ENCODE peak calls at places on chromosomes 3 and 15, in ten cellular contexts. One of them, this sample, is unnamed.

GRCh38 chr15:66423149-66423548 is 36.4 kb downstream of the MAP2K1 start:
- DNase-seq in suprapubic skin: no peak
- DNase-seq in upper lobe of left lung: no peak
- DNase-seq in K562: no peak
- DNase-seq in stomach: no peak
- DNase-seq in ovary: no peak
- DNase-seq in H1: no peak
- DNase-seq in HepG2: no peak
- DNase-seq in tibial nerve: no peak
- DNase-seq in A549: no peak
- DNase-seq in this sample: no peak

GRCh38 chr15:55526559-55527036 is 18.6 kb upstream of the DNAAF4 start:
- DNase-seq in A549: peak
- DNase-seq in K562: peak
- DNase-seq in H1: no peak
- DNase-seq in upper lobe of left lung: no peak
- DNase-seq in tibial nerve: no peak
- DNase-seq in HepG2: peak
- DNase-seq in ovary: no peak
- DNase-seq in suprapubic skin: no peak
- DNase-seq in stomach: no peak
- DNase-seq in this sample: no peak

GRCh38 chr3:112043621-112044201 is 9.2 kb downstream of the TMPRSS7 start:
- DNase-seq in H1: peak
- DNase-seq in upper lobe of left lung: no peak
- DNase-seq in A549: peak
- DNase-seq in K562: peak
- DNase-seq in HepG2: peak
- DNase-seq in suprapubic skin: peak
- DNase-seq in stomach: peak
- DNase-seq in ovary: peak
- DNase-seq in tibial nerve: no peak
- DNase-seq in this sample: no peak

GRCh38 chr3:111729087-111729846 is 129.8 kb upstream of the PHLDB2 start:
- DNase-seq in A549: no peak
- DNase-seq in HepG2: no peak
- DNase-seq in H1: no peak
- DNase-seq in K562: no peak
- DNase-seq in tibial nerve: peak
- DNase-seq in ovary: peak
- DNase-seq in upper lobe of left lung: no peak
- DNase-seq in stomach: peak
- DNase-seq in suprapubic skin: peak
- DNase-seq in this sample: peak

GRCh38 chr3:83946554-83946953 is 1012.2 kb upstream of the CADM2 start:
- DNase-seq in H1: no peak
- DNase-seq in upper lobe of left lung: no peak
- DNase-seq in K562: no peak
- DNase-seq in suprapubic skin: no peak
- DNase-seq in ovary: no peak
- DNase-seq in stomach: no peak
- DNase-seq in HepG2: no peak
- DNase-seq in tibial nerve: no peak
- DNase-seq in A549: peak
- DNase-seq in this sample: no peak

GRCh38 chr15:40693904-40694705 is 869 bp upstream of the RAD51 start:
- DNase-seq in HepG2: peak
- DNase-seq in ovary: no peak
- DNase-seq in A549: no peak
- DNase-seq in H1: no peak
- DNase-seq in tibial nerve: no peak
- DNase-seq in stomach: no peak
- DNase-seq in K562: no peak
- DNase-seq in upper lobe of left lung: no peak
- DNase-seq in suprapubic skin: no peak
- DNase-seq in this sample: no peak

GRCh38 chr15:101597360-101597928 is 54.7 kb downstream of the TM2D3 start:
- DNase-seq in tibial nerve: no peak
- DNase-seq in HepG2: no peak
- DNase-seq in K562: no peak
- DNase-seq in A549: no peak
- DNase-seq in ovary: no peak
- DNase-seq in stomach: no peak
- DNase-seq in upper lobe of left lung: no peak
- DNase-seq in H1: no peak
- DNase-seq in suprapubic skin: no peak
- DNase-seq in this sample: no peak

GRCh38 chr3:167723025-167723512 is 11.6 kb downstream of the PDCD10 start:
- DNase-seq in upper lobe of left lung: no peak
- DNase-seq in tibial nerve: no peak
- DNase-seq in A549: no peak
- DNase-seq in HepG2: no peak
- DNase-seq in stomach: no peak
- DNase-seq in ovary: no peak
- DNase-seq in H1: no peak
- DNase-seq in K562: no peak
- DNase-seq in suprapubic skin: no peak
- DNase-seq in this sample: no peak

GRCh38 chr15:57313134-57313483 is 63.2 kb upstream of the CGNL1 start:
- DNase-seq in H1: no peak
- DNase-seq in K562: no peak
- DNase-seq in tibial nerve: no peak
- DNase-seq in ovary: no peak
- DNase-seq in A549: no peak
- DNase-seq in suprapubic skin: no peak
- DNase-seq in HepG2: no peak
- DNase-seq in stomach: no peak
- DNase-seq in upper lobe of left lung: no peak
- DNase-seq in this sample: peak

GRCh38 chr15:37100109-37100873 is at the start of gene MEIS2:
- DNase-seq in A549: peak
- DNase-seq in K562: peak
- DNase-seq in ovary: peak
- DNase-seq in suprapubic skin: peak
- DNase-seq in HepG2: peak
- DNase-seq in tibial nerve: peak
- DNase-seq in stomach: peak
- DNase-seq in upper lobe of left lung: peak
- DNase-seq in H1: no peak
- DNase-seq in this sample: peak

GRCh38 chr3:81726735-81727134 is 34.7 kb downstream of the GBE1 start:
- DNase-seq in A549: peak
- DNase-seq in upper lobe of left lung: no peak
- DNase-seq in H1: no peak
- DNase-seq in suprapubic skin: no peak
- DNase-seq in stomach: no peak
- DNase-seq in HepG2: no peak
- DNase-seq in tibial nerve: no peak
- DNase-seq in K562: no peak
- DNase-seq in ovary: no peak
- DNase-seq in this sample: no peak

GRCh38 chr15:78265752-78266224 is 1.4 kb downstream of the DNAJA4 start:
- DNase-seq in tibial nerve: no peak
- DNase-seq in HepG2: no peak
- DNase-seq in stomach: no peak
- DNase-seq in A549: no peak
- DNase-seq in suprapubic skin: no peak
- DNase-seq in K562: no peak
- DNase-seq in ovary: no peak
- DNase-seq in H1: no peak
- DNase-seq in upper lobe of left lung: no peak
- DNase-seq in this sample: no peak

GRCh38 chr3:126103121-126104027 is 19.4 kb upstream of the SLC41A3 start:
- DNase-seq in tibial nerve: no peak
- DNase-seq in K562: peak
- DNase-seq in H1: no peak
- DNase-seq in ovary: no peak
- DNase-seq in suprapubic skin: no peak
- DNase-seq in HepG2: no peak
- DNase-seq in upper lobe of left lung: peak
- DNase-seq in stomach: no peak
- DNase-seq in A549: no peak
- DNase-seq in this sample: peak
- TF ChIP-seq CTCF in tibial nerve: no peak
- TF ChIP-seq CTCF in K562: peak
- TF ChIP-seq CTCF in H1: peak
- TF ChIP-seq CTCF in ovary: no peak
- TF ChIP-seq CTCF in suprapubic skin: no peak
- TF ChIP-seq CTCF in HepG2: peak
- TF ChIP-seq CTCF in upper lobe of left lung: no peak
- TF ChIP-seq CTCF in stomach: no peak
- TF ChIP-seq CTCF in A549: no peak
- TF ChIP-seq CTCF in this sample: no peak

GRCh38 chr3:57966823-57967222 is 41.4 kb upstream of the FLNB start:
- DNase-seq in H1: no peak
- DNase-seq in ovary: no peak
- DNase-seq in tibial nerve: no peak
- DNase-seq in stomach: no peak
- DNase-seq in upper lobe of left lung: no peak
- DNase-seq in A549: no peak
- DNase-seq in K562: no peak
- DNase-seq in HepG2: no peak
- DNase-seq in suprapubic skin: no peak
- DNase-seq in this sample: no peak
- TF ChIP-seq EP300 in H1: no peak
- TF ChIP-seq EP300 in ovary: no peak
- TF ChIP-seq EP300 in tibial nerve: no peak
- TF ChIP-seq EP300 in stomach: no peak
- TF ChIP-seq EP300 in upper lobe of left lung: no peak
- TF ChIP-seq EP300 in A549: no peak
- TF ChIP-seq EP300 in K562: no peak
- TF ChIP-seq EP300 in HepG2: no peak
- TF ChIP-seq EP300 in suprapubic skin: no peak
- TF ChIP-seq EP300 in this sample: no peak

GRCh38 chr3:47017504-47018268 is 38.2 kb downstream of the NBEAL2 start:
- DNase-seq in stomach: no peak
- DNase-seq in A549: no peak
- DNase-seq in K562: no peak
- DNase-seq in ovary: no peak
- DNase-seq in upper lobe of left lung: no peak
- DNase-seq in H1: no peak
- DNase-seq in HepG2: peak
- DNase-seq in suprapubic skin: no peak
- DNase-seq in tibial nerve: no peak
- DNase-seq in this sample: no peak
- TF ChIP-seq CTCF in stomach: no peak
- TF ChIP-seq CTCF in A549: no peak
- TF ChIP-seq CTCF in K562: no peak
- TF ChIP-seq CTCF in ovary: no peak
- TF ChIP-seq CTCF in upper lobe of left lung: peak
- TF ChIP-seq CTCF in H1: no peak
- TF ChIP-seq CTCF in HepG2: no peak
- TF ChIP-seq CTCF in suprapubic skin: no peak
- TF ChIP-seq CTCF in tibial nerve: no peak
- TF ChIP-seq CTCF in this sample: no peak

GRCh38 chr3:182628531-182628930 is 164.8 kb upstream of the ATP11B start:
- DNase-seq in H1: no peak
- DNase-seq in upper lobe of left lung: no peak
- DNase-seq in tibial nerve: no peak
- DNase-seq in HepG2: no peak
- DNase-seq in ovary: no peak
- DNase-seq in A549: no peak
- DNase-seq in suprapubic skin: no peak
- DNase-seq in stomach: no peak
- DNase-seq in K562: no peak
- DNase-seq in this sample: no peak

GRCh38 chr3:182631183-182632076 is 161.9 kb upstream of the ATP11B start:
- DNase-seq in ovary: no peak
- DNase-seq in A549: no peak
- DNase-seq in tibial nerve: no peak
- DNase-seq in upper lobe of left lung: no peak
- DNase-seq in H1: no peak
- DNase-seq in stomach: no peak
- DNase-seq in K562: no peak
- DNase-seq in HepG2: no peak
- DNase-seq in suprapubic skin: no peak
- DNase-seq in this sample: no peak

GRCh38 chr3:182626484-182627467 is 166.5 kb upstream of the ATP11B start:
- DNase-seq in ovary: no peak
- DNase-seq in upper lobe of left lung: no peak
- DNase-seq in K562: no peak
- DNase-seq in HepG2: no peak
- DNase-seq in stomach: peak
- DNase-seq in suprapubic skin: no peak
- DNase-seq in H1: no peak
- DNase-seq in tibial nerve: no peak
- DNase-seq in A549: no peak
- DNase-seq in this sample: no peak

GRCh38 chr3:182632077-182632393 is 161.3 kb upstream of the ATP11B start:
- DNase-seq in K562: no peak
- DNase-seq in A549: no peak
- DNase-seq in HepG2: no peak
- DNase-seq in H1: no peak
- DNase-seq in ovary: no peak
- DNase-seq in upper lobe of left lung: no peak
- DNase-seq in stomach: no peak
- DNase-seq in tibial nerve: no peak
- DNase-seq in suprapubic skin: no peak
- DNase-seq in this sample: no peak

DNA sequence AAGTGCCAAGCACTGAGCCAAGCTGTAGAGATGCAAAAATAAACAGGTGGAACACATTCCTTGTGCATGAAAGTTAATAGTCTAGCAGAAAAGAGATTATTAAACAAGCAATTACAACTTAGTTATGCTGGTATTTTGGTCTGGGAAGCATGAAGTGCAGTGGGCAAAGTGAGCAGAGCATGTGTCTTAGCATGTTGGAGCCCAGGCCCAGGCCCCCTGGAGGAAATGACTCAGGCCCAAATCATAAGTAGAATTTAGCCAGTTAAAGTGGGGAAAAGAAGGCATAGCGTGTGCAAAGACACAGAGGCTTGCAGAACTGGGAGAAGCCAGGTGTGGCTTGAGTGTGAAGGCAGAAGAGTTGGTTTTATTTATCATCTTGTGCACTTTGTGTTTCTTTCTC is 163.8 kb upstream of the ATP11B start:
- DNase-seq in suprapubic skin: no peak
- DNase-seq in H1: no peak
- DNase-seq in tibial nerve: no peak
- DNase-seq in ovary: no peak
- DNase-seq in A549: no peak
- DNase-seq in HepG2: no peak
- DNase-seq in stomach: no peak
- DNase-seq in upper lobe of left lung: no peak
- DNase-seq in K562: no peak
- DNase-seq in this sample: no peak
- TF ChIP-seq EP300 in suprapubic skin: no peak
- TF ChIP-seq EP300 in H1: no peak
- TF ChIP-seq EP300 in tibial nerve: no peak
- TF ChIP-seq EP300 in ovary: no peak
- TF ChIP-seq EP300 in A549: no peak
- TF ChIP-seq EP300 in HepG2: no peak
- TF ChIP-seq EP300 in stomach: no peak
- TF ChIP-seq EP300 in upper lobe of left lung: no peak
- TF ChIP-seq EP300 in K562: no peak
- TF ChIP-seq EP300 in this sample: no peak